ENCODE peak calls at places on chromosomes 16 and 17, in five cellular contexts. G is keratinocyte, I is neural progenitor cell, R is breast epithelium, O is ovary. A is an unnamed sample. For H3K9me3 and H3K4me1, the result is how much of the 10 kb centered on the place peaks cover.

GRCh38 chr17:14301761-14302401 is 1.0 kb downstream of the HS3ST3B1 start:
- DNase-seq in O (peak), G (no peak), R (no peak), I (peak), A (peak)

GRCh38 chr17:39705786-39706348 is 6.0 kb downstream of the ERBB2 start:
- DNase-seq in O (no peak), G (no peak), I (no peak), R (peak), A (peak)

GRCh38 chr17:9020096-9020823 is 1.1 kb upstream of the NTN1 start:
- DNase-seq in G (no peak), I (no peak), R (no peak), O (no peak), A (no peak)

GRCh38 chr17:81015135-81015534 is 19.8 kb upstream of the BAIAP2 start:
- DNase-seq in O (no peak), R (no peak), G (no peak), I (no peak), A (no peak)

GRCh38 chr17:43438626-43439529 is 40.1 kb downstream of the ARL4D start:
- DNase-seq in I (peak), G (no peak), O (no peak), R (no peak), A (no peak)

GRCh38 chr17:38476549-38476948 is 48.3 kb downstream of the ARHGAP23 start:
- DNase-seq in G (no peak), O (no peak), I (no peak), R (no peak), A (peak)

GRCh38 chr17:28055546-28056275 is 13.2 kb downstream of the NLK start:
- DNase-seq in I (no peak), G (no peak), R (no peak), O (no peak), A (no peak)

GRCh38 chr16:88503374-88503770 is 50.3 kb downstream of the ZFPM1 start:
- DNase-seq in I (no peak), R (no peak), O (no peak), G (no peak), A (no peak)

GRCh38 chr17:33686171-33686570 is 393.1 kb upstream of the ASIC2 start:
- DNase-seq in I (no peak), O (no peak), R (no peak), G (no peak), A (no peak)

GRCh38 chr16:89039756-89040155 is 53.9 kb upstream of the ACSF3 start:
- DNase-seq in R (no peak), O (no peak), I (no peak), G (no peak), A (peak)

GRCh38 chr17:63181856-63182255 is 215.8 kb downstream of the TANC2 start:
- DNase-seq in G (no peak), I (no peak), R (no peak), O (no peak), A (no peak)

GRCh38 chr16:56525154-56525720 is 5.4 kb upstream of the BBS2 start:
- DNase-seq in R (no peak), G (no peak), I (no peak), O (no peak), A (no peak)

GRCh38 chr17:43831633-43832032 is 1.3 kb downstream of the MPP3 start:
- DNase-seq in R (no peak), I (peak), G (no peak), O (no peak), A (peak)

GRCh38 chr16:69763557-69763942 is 1.4 kb downstream of the WWP2 start:
- DNase-seq in I (no peak), O (no peak), R (no peak), G (no peak), A (no peak)

GRCh38 chr16:72014675-72015074 is 6.1 kb downstream of the DHODH start:
- DNase-seq in G (no peak), I (no peak), O (no peak), R (no peak), A (no peak)

GRCh38 chr17:55089955-55090573 is 121.5 kb downstream of the STXBP4 start:
- DNase-seq in I (peak), O (no peak), R (no peak), G (no peak), A (no peak)

GRCh38 chr17:7004398-7005253 is 7.8 kb upstream of the RNASEK start:
- DNase-seq in G (no peak), R (no peak), O (no peak), I (peak), A (no peak)

GRCh38 chr16:88681709-88682451 is 4.4 kb downstream of the SNAI3 start:
- DNase-seq in I (no peak), R (no peak), G (no peak), O (no peak), A (peak)

GRCh38 chr16:87918866-87919680 is 17.3 kb downstream of the CA5A start:
- DNase-seq in G (no peak), I (no peak), O (peak), R (no peak), A (no peak)

GRCh38 chr17:10737168-10737622 is 7.4 kb upstream of the TMEM220 start:
- DNase-seq in I (peak), R (peak), O (peak), G (no peak), A (no peak)

DNA sequence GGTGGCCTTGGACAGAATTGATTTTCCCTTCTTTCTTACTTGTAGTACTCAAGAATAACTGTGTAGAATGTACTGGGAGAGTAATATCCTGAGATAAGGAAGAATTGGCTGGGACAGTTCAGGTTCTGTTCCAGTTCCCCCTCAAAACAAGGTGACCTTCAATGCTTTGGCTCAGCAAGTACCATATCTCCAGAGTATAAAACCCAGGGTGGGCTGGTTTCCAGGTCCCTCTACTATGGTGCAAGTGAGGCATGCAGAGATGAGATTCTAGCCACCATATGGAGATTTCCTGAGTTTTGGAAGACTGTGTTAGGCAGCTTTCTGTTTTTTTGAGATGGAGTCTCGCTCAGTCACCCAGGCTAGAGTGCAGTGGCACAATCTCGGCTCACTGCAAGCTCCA is 18.1 kb upstream of the DLX3 start:
- DNase-seq in I (no peak), R (no peak), G (no peak), O (no peak), A (no peak)
- H3K9me3 ChIP-seq in I (under half), R (under half), G (under half), O (under half), A (under half)

GRCh38 chr16:16030449-16030848 is 81.0 kb downstream of the ABCC1 start:
- DNase-seq in R (no peak), O (no peak), G (no peak), I (no peak), A (peak)

GRCh38 chr16:16031401-16031800 is 82.0 kb downstream of the ABCC1 start:
- DNase-seq in G (no peak), R (no peak), I (no peak), O (no peak), A (no peak)

GRCh38 chr16:16027728-16028310 is 78.4 kb downstream of the ABCC1 start:
- DNase-seq in I (peak), O (no peak), R (no peak), G (no peak), A (no peak)

GRCh38 chr16:16029431-16030011 is 80.1 kb downstream of the ABCC1 start:
- DNase-seq in I (no peak), R (no peak), O (no peak), G (no peak), A (no peak)

DNA sequence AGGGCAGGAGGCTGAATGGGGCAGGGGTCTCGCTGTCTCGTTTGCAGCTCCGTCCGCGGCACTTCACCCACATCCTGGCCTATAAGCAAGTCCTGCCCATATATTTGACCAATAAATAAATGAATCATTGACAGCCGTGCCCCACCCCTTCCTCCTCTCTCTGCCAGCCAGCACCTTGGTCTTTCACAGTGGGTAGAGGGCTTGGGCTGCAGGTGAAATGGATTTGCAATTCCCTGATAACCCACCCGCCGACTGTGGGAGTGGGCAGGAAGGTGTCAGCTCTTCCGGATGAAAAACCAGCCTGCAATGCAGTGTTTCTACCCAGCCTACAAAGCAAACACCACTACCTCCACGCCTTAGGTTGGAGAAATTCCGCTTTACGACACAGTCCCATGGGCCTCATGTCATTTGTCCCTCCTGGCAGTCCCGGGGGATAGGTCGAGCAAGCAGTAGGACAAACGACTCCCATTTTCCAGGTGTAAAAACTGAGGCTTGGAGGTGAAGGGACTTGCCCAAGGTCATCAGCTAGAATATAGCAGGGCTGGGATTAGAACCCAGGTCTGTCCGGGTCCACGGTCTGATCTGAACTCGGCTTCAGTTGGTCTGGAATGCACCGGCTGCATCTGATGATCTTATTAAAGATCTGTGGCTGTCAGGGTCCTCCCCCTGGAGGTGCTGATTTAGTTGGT is 79.0 kb downstream of the ABCC1 start:
- DNase-seq in O (no peak), I (no peak), R (no peak), G (no peak), A (no peak)
- H3K4me1 ChIP-seq in O (under half), I (under half), R (under half), G (under half), A (under half)

DNA sequence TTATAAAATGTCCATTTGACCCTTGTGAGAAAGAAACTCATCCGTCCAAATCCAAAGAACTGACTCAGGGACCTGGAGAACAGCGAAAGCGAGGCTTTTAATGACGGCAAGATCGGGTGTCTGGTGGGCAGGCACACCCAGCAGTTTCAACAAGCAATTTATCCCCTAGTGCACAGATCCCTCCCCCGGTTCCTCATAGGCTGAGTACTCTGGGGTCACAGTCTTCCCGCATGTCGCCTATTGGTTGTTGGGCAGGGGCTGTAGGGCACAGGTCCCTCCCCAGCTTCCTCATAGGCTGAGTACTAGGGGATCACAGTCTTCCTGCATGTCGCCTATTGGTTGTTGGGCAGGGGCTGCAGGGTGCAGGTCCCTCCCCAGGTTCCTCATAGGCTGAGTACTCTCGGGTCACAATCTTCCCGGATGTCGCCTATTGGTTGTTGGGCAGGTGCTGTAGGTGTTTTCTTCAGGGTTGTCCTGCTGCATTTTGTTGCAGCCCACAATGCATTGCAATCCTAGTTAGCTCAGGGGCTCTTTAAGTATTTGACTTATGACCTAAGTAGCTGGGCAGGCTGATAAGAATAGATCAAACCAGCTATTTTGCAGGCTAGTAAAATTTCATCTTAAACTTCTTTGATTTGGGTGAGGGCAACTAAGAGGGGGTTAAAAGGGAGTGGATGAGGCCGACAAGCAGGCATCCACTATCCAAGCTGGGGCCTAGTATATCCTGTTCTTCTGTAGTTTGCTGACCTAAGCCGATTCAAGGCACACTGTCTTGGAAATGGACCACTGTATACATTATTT is 3.6 kb upstream of the UTS2R start:
- DNase-seq in I (no peak), O (no peak), G (no peak), R (no peak), A (no peak)
- H3K4me3 ChIP-seq in I (no peak), O (no peak), G (no peak), R (no peak), A (no peak)

DNA sequence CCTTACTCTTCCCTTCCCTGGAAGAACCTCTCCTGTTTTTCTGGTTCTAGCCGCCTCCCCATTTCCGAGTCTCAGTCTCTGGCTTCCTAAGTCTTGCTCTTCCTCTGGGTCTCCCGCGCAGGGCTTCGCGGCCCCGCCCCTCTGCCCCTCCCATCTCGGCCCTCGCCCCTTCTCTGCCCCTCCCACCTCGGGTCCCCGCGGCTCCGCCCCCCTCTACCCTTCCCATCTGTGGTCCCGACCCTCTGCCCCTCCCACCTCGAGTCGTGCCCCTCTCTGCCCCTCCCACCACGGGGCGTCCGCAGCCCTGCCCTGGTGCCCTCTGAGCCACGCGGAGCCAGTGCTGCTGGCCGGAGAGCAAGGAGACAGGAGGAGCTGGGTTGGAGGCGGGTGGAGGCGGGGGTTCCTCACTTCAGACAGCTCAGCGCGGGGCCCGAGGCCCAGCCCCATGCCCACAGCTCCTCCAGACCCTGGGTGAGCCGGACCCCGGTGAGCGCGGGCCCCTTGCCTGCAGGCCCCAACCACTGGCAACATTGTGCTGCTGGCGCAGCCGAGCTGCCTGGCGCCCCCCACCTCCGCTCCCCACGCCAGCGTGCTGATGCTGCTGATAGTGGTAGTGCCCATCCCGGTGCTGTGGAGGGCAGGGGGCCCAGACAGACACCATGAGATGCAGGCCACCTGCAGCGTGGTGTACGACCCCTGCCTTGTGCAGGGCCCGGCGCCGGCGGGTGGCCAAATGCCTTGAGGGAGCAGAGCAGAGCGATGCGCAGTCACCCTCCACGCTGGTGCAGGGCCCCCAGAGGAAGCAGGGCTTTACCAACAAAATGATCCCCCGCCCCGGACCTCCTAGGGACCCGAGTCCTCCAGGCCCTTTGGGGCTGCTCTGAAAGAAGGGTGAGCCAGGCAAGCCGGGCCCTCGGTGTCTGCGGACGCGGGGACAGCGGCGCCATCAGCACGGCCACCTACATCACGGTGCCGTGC is 2115.3 kb downstream of the TP53TG3F start:
- DNase-seq in O (no peak), I (no peak), G (no peak), R (no peak), A (no peak)
- H3K9me3 ChIP-seq in O (under half), I (under half), G (under half), R (under half), A (half or more)

GRCh38 chr17:2903193-2903974 is 107.1 kb downstream of the RAP1GAP2 start:
- DNase-seq in O (no peak), G (no peak), I (no peak), R (no peak), A (no peak)
- H3K4me1 ChIP-seq in O (under half), G (under half), I (under half), R (under half), A (under half)

A was measured in left lung.